ENCODE peak calls at places on chromosomes 4 and X, in four cellular contexts. B, C, L and F are unnamed samples.

GRCh38 chr4:92303621-92304027 is at the start of gene GRID2:
- DNase-seq in L (no peak), B (no peak), C (no peak), F (no peak)

GRCh38 chr4:185128272-185129119 is 14.6 kb upstream of the SLC25A4 start:
- DNase-seq in L (no peak), C (peak), B (no peak), F (no peak)

GRCh38 chrX:127888767-127889166 is 163.4 kb downstream of the ACTRT1 start:
- DNase-seq in C (no peak), L (no peak), B (no peak), F (no peak)

GRCh38 chrX:23515028-23515427 is 152.3 kb upstream of the PRDX4 start:
- DNase-seq in L (no peak), C (no peak), B (no peak), F (no peak)

GRCh38 chr4:2795558-2796260 is 2.8 kb downstream of the SH3BP2 start:
- DNase-seq in C (peak), B (peak), L (no peak), F (no peak)

GRCh38 chr4:7964890-7965662 is 25.4 kb upstream of the AFAP1 start:
- DNase-seq in L (no peak), B (no peak), C (peak), F (peak)

GRCh38 chr4:151567056-151567455 is 158.1 kb downstream of the FHIP1A start:
- DNase-seq in C (no peak), B (no peak), L (no peak), F (peak)

GRCh38 chr4:14912426-14912825 is 89.9 kb upstream of the CPEB2 start:
- DNase-seq in B (no peak), L (no peak), C (no peak), F (no peak)

GRCh38 chr4:123748806-123749205 is 352.2 kb downstream of the SPRY1 start:
- DNase-seq in L (no peak), C (no peak), B (no peak), F (peak)

GRCh38 chr4:108834787-108835384 is 72.0 kb upstream of the ETNPPL start:
- DNase-seq in L (no peak), C (no peak), B (no peak), F (peak)

GRCh38 chr4:159175989-159176375 is 73.1 kb downstream of the RAPGEF2 start:
- DNase-seq in L (no peak), C (no peak), B (no peak), F (no peak)

GRCh38 chr4:159171287-159171686 is 68.4 kb downstream of the RAPGEF2 start:
- DNase-seq in B (no peak), L (no peak), C (no peak), F (no peak)

GRCh38 chr4:159175165-159175988 is 72.5 kb downstream of the RAPGEF2 start:
- DNase-seq in C (peak), L (peak), B (peak), F (peak)

GRCh38 chr4:159177265-159178146 is 74.6 kb downstream of the RAPGEF2 start:
- DNase-seq in L (no peak), B (no peak), C (no peak), F (no peak)

DNA sequence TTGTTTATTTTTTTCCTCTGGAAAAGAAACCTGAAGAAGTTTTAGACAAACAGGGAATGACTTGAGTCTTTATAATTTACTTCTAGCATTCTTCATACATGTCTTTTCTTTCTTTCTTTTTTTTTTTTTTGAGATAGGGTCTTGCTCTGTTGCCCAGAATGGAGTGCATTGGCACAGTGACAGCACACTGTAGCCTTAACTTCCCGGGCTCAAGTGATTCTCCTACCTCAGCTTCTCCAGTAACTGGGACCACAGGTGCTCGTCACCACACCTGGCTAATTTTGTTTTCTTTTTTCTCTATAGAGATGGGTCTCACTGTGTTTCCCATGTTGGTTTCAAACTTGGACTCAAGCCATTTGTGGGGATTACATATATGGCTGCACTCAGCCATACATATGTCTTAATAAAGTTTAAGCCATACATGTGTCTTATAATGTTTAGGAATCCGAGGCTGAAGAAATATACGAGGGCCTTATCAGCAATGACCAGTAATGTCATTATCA is 71.8 kb downstream of the RAPGEF2 start:
- DNase-seq in C (no peak), L (no peak), B (no peak), F (no peak)
- H3K4me3 ChIP-seq in C (no peak), L (no peak), B (no peak), F (no peak)

DNA sequence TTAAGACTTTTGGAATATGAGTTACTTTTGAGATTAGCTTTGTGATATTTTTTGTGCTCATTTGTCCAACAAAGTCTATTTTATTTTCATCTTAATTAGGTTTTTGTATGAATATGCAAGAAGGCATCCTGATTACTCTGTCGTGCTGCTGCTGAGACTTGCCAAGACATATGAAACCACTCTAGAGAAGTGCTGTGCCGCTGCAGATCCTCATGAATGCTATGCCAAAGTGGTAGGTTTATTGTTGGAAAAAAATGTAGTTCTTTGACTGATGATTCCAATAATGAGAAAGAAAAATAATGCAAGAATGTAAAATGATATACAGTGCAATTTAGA is 10.8 kb downstream of the ALB start:
- DNase-seq in C (no peak), L (no peak), B (no peak), F (no peak)
- TF ChIP-seq POLR2A in C (no peak), L (no peak), B (no peak), F (no peak)

GRCh38 chr4:64205376-64205775 is 203.9 kb downstream of the TECRL start:
- DNase-seq in B (no peak), L (no peak), C (no peak), F (no peak)
- H3K4me3 ChIP-seq in B (no peak), L (no peak), C (no peak), F (no peak)

DNA sequence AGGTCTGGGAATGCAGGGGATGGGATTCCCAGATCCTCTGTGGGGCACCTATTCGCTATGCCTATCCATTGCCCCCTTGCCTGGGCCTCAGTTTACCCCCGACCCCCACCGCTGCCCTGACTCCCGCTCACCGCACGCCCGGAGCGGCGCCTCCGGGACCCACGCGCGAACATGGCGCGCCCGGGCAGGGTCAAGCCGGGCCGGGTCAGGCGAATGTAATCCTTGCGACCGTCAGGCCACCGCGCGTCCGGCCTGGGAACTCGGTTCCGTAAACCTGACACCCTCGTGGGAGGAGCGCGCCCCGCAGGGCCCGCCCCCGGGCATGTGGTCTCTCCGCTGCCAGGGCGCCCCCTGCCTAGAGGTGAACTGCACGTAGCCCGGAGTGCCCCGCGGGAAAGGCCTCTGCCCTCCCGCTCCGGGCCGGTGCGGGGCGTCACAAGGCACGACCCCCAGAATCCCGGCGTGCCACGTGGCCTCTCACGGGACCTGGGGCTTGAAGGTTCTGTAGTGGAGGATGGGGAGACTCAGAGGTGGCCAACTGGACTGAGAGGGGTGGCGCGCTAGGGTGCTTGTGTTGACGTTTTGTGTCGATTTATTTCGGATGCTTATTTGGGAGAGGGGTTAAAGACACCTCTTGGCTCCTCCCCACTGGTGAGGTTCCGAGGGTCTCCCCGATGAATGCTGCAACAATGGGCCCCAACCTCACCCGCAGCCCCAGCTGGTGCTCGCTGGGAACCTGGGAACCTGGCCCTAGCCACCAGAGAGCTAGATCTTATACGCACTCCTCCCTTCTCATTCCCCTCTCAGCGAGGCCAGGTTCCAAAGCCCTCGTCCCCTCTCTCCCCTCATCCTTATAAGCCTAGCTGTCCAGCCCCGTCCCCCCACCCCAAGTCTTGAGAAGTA is at the start of gene PRICKLE3:
- DNase-seq in C (peak), B (peak), L (peak), F (peak)
- TF ChIP-seq POLR2A in C (peak), B (no peak), L (no peak), F (peak)